ENCODE peak calls at places on chromosome 10, in four cellular contexts. H, K, Z and J are unnamed samples. For H3K4me1 and H3K36me3, the result is how much of the 10 kb centered on the place peaks cover.

GRCh38 chr10:6701289-6701688 is 121.2 kb upstream of the PRKCQ start:
- DNase-seq in H (no peak), K (peak), Z (no peak), J (no peak)

GRCh38 chr10:50601974-50602373 is 21.8 kb downstream of the SGMS1 start:
- DNase-seq in H (no peak), K (no peak), Z (no peak), J (no peak)

GRCh38 chr10:132634241-132634946 is 96.8 kb downstream of the INPP5A start:
- DNase-seq in H (no peak), K (peak), Z (peak), J (peak)

GRCh38 chr10:98534046-98534445 is 87.3 kb upstream of the HPS1 start:
- DNase-seq in H (no peak), K (no peak), Z (peak), J (no peak)

GRCh38 chr10:69269761-69270160 is 8.5 kb upstream of the HK1 start:
- DNase-seq in H (no peak), K (no peak), Z (peak), J (no peak)

GRCh38 chr10:72611783-72612182 is 14.1 kb downstream of the MICU1 start:
- DNase-seq in H (no peak), K (no peak), Z (no peak), J (no peak)

GRCh38 chr10:6239213-6239991 is 36.7 kb downstream of the PFKFB3 start:
- DNase-seq in H (no peak), K (peak), Z (peak), J (no peak)

GRCh38 chr10:33720161-33720560 is 385.7 kb upstream of the NRP1 start:
- DNase-seq in H (no peak), K (no peak), Z (no peak), J (no peak)

GRCh38 chr10:93006435-93007039 is 54.1 kb upstream of the CYP26C1 start:
- DNase-seq in H (no peak), K (no peak), Z (peak), J (no peak)

GRCh38 chr10:75651452-75651851 is 220.0 kb downstream of the LRMDA start:
- DNase-seq in H (no peak), K (no peak), Z (peak), J (no peak)

GRCh38 chr10:5506751-5507648 is 7.6 kb upstream of the CALML5 start:
- DNase-seq in H (no peak), K (no peak), Z (no peak), J (peak)

GRCh38 chr10:129426670-129427069 is 40.4 kb upstream of the MGMT start:
- DNase-seq in H (no peak), K (no peak), Z (no peak), J (no peak)

GRCh38 chr10:78862328-78862640 is 206.5 kb upstream of the ZMIZ1 start:
- DNase-seq in H (no peak), K (no peak), Z (no peak), J (no peak)

GRCh38 chr10:8035641-8036520 is 18.6 kb upstream of the GATA3 start:
- DNase-seq in H (no peak), K (no peak), Z (no peak), J (no peak)

GRCh38 chr10:6322805-6323204 is 120.1 kb downstream of the PFKFB3 start:
- DNase-seq in H (no peak), K (no peak), Z (no peak), J (no peak)

GRCh38 chr10:21372651-21373410 is 152.7 kb downstream of the SKIDA1 start:
- DNase-seq in H (no peak), K (peak), Z (peak), J (peak)

GRCh38 chr10:72097448-72098300 is 9.3 kb upstream of the SPOCK2 start:
- DNase-seq in H (no peak), K (no peak), Z (peak), J (no peak)

GRCh38 chr10:59362184-59362966 is at the start of gene FAM13C:
- DNase-seq in H (peak), K (peak), Z (peak), J (peak)

GRCh38 chr10:75159519-75159918 is 48.1 kb downstream of the SAMD8 start:
- DNase-seq in H (no peak), K (no peak), Z (peak), J (no peak)

GRCh38 chr10:29435809-29436501 is 147.1 kb downstream of the LYZL1 start:
- DNase-seq in H (no peak), K (no peak), Z (peak), J (no peak)

GRCh38 chr10:1163204-1163660 is 107.0 kb downstream of the WDR37 start:
- DNase-seq in H (no peak), K (no peak), Z (no peak), J (no peak)

GRCh38 chr10:99924451-99924850 is 85.3 kb downstream of the DNMBP start:
- DNase-seq in H (no peak), K (no peak), Z (no peak), J (no peak)

GRCh38 chr10:34985146-34985545 is 105.0 kb downstream of the CUL2 start:
- DNase-seq in H (no peak), K (no peak), Z (no peak), J (no peak)

GRCh38 chr10:102744374-102745051 is 765 bp downstream of the WBP1L start:
- DNase-seq in H (no peak), K (peak), Z (peak), J (no peak)

GRCh38 chr10:75803816-75804576 is 372.6 kb downstream of the LRMDA start:
- DNase-seq in H (peak), K (peak), Z (no peak), J (no peak)

GRCh38 chr10:86295791-86296190 is 70.8 kb downstream of the GRID1 start:
- DNase-seq in H (no peak), K (no peak), Z (no peak), J (no peak)

GRCh38 chr10:656883-657282 is 32.6 kb downstream of the DIP2C start:
- DNase-seq in H (no peak), K (no peak), Z (no peak), J (peak)

GRCh38 chr10:30190831-30191552 is 131.6 kb upstream of the JCAD start:
- DNase-seq in H (no peak), K (no peak), Z (no peak), J (no peak)

GRCh38 chr10:80273523-80274170 is 15.8 kb downstream of the MAT1A start:
- DNase-seq in H (no peak), K (no peak), Z (no peak), J (no peak)

GRCh38 chr10:80528185-80528700 is 9.5 kb upstream of the SH2D4B start:
- DNase-seq in H (no peak), K (no peak), Z (no peak), J (no peak)

GRCh38 chr10:68096913-68097509 is 12.3 kb upstream of the MYPN start:
- DNase-seq in H (no peak), K (peak), Z (peak), J (peak)

GRCh38 chr10:71829171-71829570 is 21.9 kb downstream of the PSAP start:
- DNase-seq in H (no peak), K (peak), Z (peak), J (no peak)

GRCh38 chr10:99805190-99805589 is 22.8 kb downstream of the ABCC2 start:
- DNase-seq in H (no peak), K (no peak), Z (no peak), J (no peak)

GRCh38 chr10:97117372-97117771 is 68.4 kb downstream of the SLIT1 start:
- DNase-seq in H (no peak), K (no peak), Z (peak), J (peak)

GRCh38 chr10:127997241-127997640 is 90.3 kb downstream of the PTPRE start:
- DNase-seq in H (no peak), K (no peak), Z (no peak), J (no peak)

GRCh38 chr10:18409599-18410397 is 241.6 kb downstream of the NSUN6 start:
- DNase-seq in H (no peak), K (no peak), Z (no peak), J (no peak)

GRCh38 chr10:13787015-13787421 is 200.3 kb downstream of the PRPF18 start:
- DNase-seq in H (no peak), K (no peak), Z (no peak), J (peak)

GRCh38 chr10:14880201-14880600 is 1.5 kb downstream of the SUV39H2 start:
- DNase-seq in H (no peak), K (no peak), Z (peak), J (no peak)

GRCh38 chr10:71079761-71080380 is 132.5 kb upstream of the UNC5B start:
- DNase-seq in H (no peak), K (no peak), Z (no peak), J (no peak)

DNA sequence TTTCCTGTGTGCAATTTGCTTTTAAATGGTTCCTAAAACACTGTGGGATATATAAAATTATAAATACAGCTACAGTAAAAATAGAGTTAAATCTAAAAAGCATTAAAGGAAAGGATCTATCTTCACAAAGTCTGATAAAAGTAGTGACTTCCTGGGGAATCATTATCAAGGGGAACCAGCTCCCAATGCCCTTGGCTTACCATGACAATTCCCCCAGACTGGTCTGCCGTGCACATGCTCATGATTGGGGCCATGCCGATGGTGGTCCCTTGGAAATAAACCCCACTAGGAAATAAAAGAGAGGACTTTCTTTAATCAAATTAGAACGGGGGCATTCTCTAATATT is 201.8 kb downstream of the FANK1 start:
- DNase-seq in H (no peak), K (no peak), Z (no peak), J (no peak)
- H3K4me3 ChIP-seq in H (no peak), K (no peak), Z (no peak), J (no peak)

GRCh38 chr10:3908183-3908582 is 123.2 kb upstream of the KLF6 start:
- DNase-seq in H (no peak), K (no peak), Z (peak), J (no peak)
- H3K4me1 ChIP-seq in H (under half), K (under half), Z (under half), J (under half)

GRCh38 chr10:3142146-3142875 is 30.3 kb downstream of the PITRM1 start:
- DNase-seq in H (no peak), K (no peak), Z (no peak), J (no peak)
- H3K36me3 ChIP-seq in H (half or more), K (half or more), Z (half or more), J (under half)

GRCh38 chr10:131310904-131311660 is 439 bp downstream of the TCERG1L start:
- DNase-seq in H (no peak), K (no peak), Z (peak), J (no peak)
- H3K4me3 ChIP-seq in H (no peak), K (no peak), Z (no peak), J (no peak)

GRCh38 chr10:124608093-124608721 is 136.0 kb downstream of the FAM53B start:
- DNase-seq in H (no peak), K (no peak), Z (no peak), J (no peak)
- H3K4me1 ChIP-seq in H (under half), K (under half), Z (under half), J (under half)